ENCODE peak calls at places on chromosomes 12 and 14, in four cellular contexts. Q is HCT116, P is HepG2, F is H1. R is an unnamed sample.
A peak's percentile ranks its signal among the peaks of the same experiment; 100 is the strongest.

GRCh38 chr12:133235401-133236112 is at the start of gene ANHX:
- DNase-seq in P (no peak), Q (no peak), F (no peak), R (no peak)

GRCh38 chr14:64979336-64980074 is 7.2 kb upstream of the FNTB start:
- DNase-seq in Q (no peak), F (no peak), P (no peak), R (no peak)

GRCh38 chr14:100032749-100033148 is 32.5 kb upstream of the EVL start:
- DNase-seq in F (no peak), Q (no peak), P (no peak), R (no peak)

GRCh38 chr12:85191-85666 is 18.7 kb downstream of the IQSEC3 start:
- DNase-seq in F (no peak), Q (no peak), P (no peak), R (no peak)

GRCh38 chr12:62660763-62661162 is 194.1 kb downstream of the MON2 start:
- DNase-seq in F (no peak), P (no peak), Q (no peak), R (no peak)

GRCh38 chr14:83147006-83147405 is 1613.4 kb upstream of the SEL1L start:
- DNase-seq in F (no peak), Q (no peak), P (no peak), R (no peak)

GRCh38 chr14:91624757-91625156 is 107.1 kb downstream of the CATSPERB start:
- DNase-seq in F (no peak), P (no peak), Q (no peak), R (no peak)

GRCh38 chr12:77102123-77102522 is 36.8 kb upstream of the E2F7 start:
- DNase-seq in Q (no peak), F (no peak), P (no peak), R (no peak)

GRCh38 chr12:102960766-102961487 is 3.5 kb downstream of the ASCL1 start:
- DNase-seq in F (no peak), Q (no peak), P (no peak), R (no peak)

GRCh38 chr12:94271351-94271750 is 123.0 kb downstream of the PLXNC1 start:
- DNase-seq in P (no peak), F (no peak), Q (no peak), R (no peak)

GRCh38 chr14:106060576-106060975 is 534.2 kb downstream of the TMEM121 start:
- DNase-seq in F (no peak), Q (no peak), P (no peak), R (no peak)

GRCh38 chr14:55398679-55399078 is 13.0 kb downstream of the ATG14 start:
- DNase-seq in F (no peak), Q (peak; percentile 73), P (no peak), R (peak; percentile 52)

GRCh38 chr14:35558680-35559079 is 24.7 kb downstream of the INSM2 start:
- DNase-seq in F (no peak), Q (no peak), P (no peak), R (no peak)

GRCh38 chr14:32897724-32898064 is 41.0 kb upstream of the NPAS3 start:
- DNase-seq in P (no peak), Q (no peak), F (no peak), R (no peak)

GRCh38 chr12:107526555-107527180 is 158.9 kb upstream of the PWP1 start:
- DNase-seq in P (no peak), Q (no peak), F (no peak), R (no peak)

GRCh38 chr12:45670339-45671065 is 59.0 kb upstream of the ARID2 start:
- DNase-seq in P (no peak), F (no peak), Q (no peak), R (no peak)

GRCh38 chr12:92606956-92607355 is 95.8 kb upstream of the PLEKHG7 start:
- DNase-seq in F (no peak), P (no peak), Q (no peak), R (no peak)

GRCh38 chr12:78406776-78407335 is 457.7 kb upstream of the SYT1 start:
- DNase-seq in P (no peak), F (no peak), Q (no peak), R (no peak)

GRCh38 chr12:86376052-86376451 is 119.9 kb upstream of the MGAT4C start:
- DNase-seq in Q (peak; percentile 3), P (peak; percentile 2), F (no peak), R (no peak)

GRCh38 chr14:68964300-68965093 is 14.6 kb downstream of the ACTN1 start:
- DNase-seq in P (no peak), Q (no peak), F (no peak), R (no peak)

GRCh38 chr14:51507556-51508511 is 143.9 kb upstream of the FRMD6 start:
- DNase-seq in P (no peak), Q (no peak), F (no peak), R (no peak)

GRCh38 chr14:65348137-65348536 is 64.4 kb upstream of the FUT8 start:
- DNase-seq in F (no peak), Q (no peak), P (no peak), R (no peak)

DNA sequence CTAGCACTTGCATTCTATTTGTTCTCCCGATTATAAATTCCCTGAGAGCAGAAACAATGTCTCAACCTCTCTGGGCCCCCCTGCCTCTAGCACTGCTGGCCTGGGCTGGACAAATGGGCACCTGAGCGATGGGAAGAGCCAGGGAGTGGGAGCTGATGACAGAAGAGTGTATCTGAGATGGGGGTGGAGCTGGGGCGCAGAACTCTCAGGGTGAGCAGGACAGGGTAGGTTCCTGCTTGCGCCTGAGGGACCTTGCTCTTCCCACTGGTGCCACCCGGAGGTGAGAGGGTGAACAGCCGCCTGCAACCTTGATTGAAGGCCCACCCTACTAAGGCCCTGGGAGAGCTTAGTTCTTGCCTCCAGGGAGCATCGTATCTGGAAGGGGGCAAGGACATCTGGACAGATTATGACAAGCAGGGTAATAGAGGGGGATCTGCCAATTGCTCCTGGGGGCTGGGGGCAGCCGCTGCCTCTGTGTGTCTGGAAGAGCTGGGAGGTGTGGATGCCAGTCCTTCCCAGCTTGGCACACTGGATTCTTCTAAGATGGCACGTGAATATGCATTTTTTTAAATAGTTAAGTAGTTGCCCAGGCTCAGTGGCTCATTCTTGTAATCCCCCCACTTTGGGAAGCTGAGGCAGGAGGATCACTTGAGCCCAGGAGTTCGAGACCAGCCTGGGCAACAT is 43.0 kb upstream of the TSPAN9 start:
- DNase-seq in Q (peak; percentile 31), F (peak; percentile 92), P (peak; percentile 55), R (peak; percentile 74)
- TF ChIP-seq FOSL1 in Q (no peak), F (no peak), P (no peak), R (no peak)

GRCh38 chr12:116881325-116881866 is at the start of gene HRK:
- DNase-seq in P (no peak), F (peak; percentile 70), Q (no peak), R (no peak)
- H3K9ac ChIP-seq in P (no peak within 1 kb of the TSS), F (peak within 1 kb of the TSS; percentile 42), Q (peak within 1 kb of the TSS; percentile 65), R (no peak within 1 kb of the TSS)

GRCh38 chr12:131204416-131205311 is 251.0 kb downstream of the ADGRD1 start:
- DNase-seq in F (peak; percentile 43), Q (no peak), P (no peak), R (no peak)

GRCh38 chr12:131208425-131208824 is 254.7 kb downstream of the ADGRD1 start:
- DNase-seq in Q (no peak), F (no peak), P (no peak), R (no peak)

GRCh38 chr12:131203666-131204415 is 250.1 kb downstream of the ADGRD1 start:
- DNase-seq in F (peak; percentile 33), Q (no peak), P (no peak), R (no peak)

GRCh38 chr12:131202592-131203378 is 249.1 kb downstream of the ADGRD1 start:
- DNase-seq in Q (no peak), F (peak; percentile 35), P (no peak), R (peak; percentile 6)

GRCh38 chr12:131205534-131205933 is 251.8 kb downstream of the ADGRD1 start:
- DNase-seq in Q (no peak), P (no peak), F (peak; percentile 42), R (no peak)
- TF ChIP-seq FOSL1 in Q (no peak), P (no peak), F (no peak), R (no peak)

GRCh38 chr12:46771268-46771837 is 54.4 kb downstream of the SLC38A4 start:
- DNase-seq in P (no peak), Q (no peak), F (no peak), R (no peak)
- H3K9ac ChIP-seq in P (no peak overlapping the region), Q (no peak overlapping the region), F (no peak overlapping the region), R (no peak overlapping the region)

GRCh38 chr14:28381656-28382055 is 384.9 kb upstream of the FOXG1 start:
- DNase-seq in Q (no peak), P (no peak), F (no peak), R (no peak)

DNA sequence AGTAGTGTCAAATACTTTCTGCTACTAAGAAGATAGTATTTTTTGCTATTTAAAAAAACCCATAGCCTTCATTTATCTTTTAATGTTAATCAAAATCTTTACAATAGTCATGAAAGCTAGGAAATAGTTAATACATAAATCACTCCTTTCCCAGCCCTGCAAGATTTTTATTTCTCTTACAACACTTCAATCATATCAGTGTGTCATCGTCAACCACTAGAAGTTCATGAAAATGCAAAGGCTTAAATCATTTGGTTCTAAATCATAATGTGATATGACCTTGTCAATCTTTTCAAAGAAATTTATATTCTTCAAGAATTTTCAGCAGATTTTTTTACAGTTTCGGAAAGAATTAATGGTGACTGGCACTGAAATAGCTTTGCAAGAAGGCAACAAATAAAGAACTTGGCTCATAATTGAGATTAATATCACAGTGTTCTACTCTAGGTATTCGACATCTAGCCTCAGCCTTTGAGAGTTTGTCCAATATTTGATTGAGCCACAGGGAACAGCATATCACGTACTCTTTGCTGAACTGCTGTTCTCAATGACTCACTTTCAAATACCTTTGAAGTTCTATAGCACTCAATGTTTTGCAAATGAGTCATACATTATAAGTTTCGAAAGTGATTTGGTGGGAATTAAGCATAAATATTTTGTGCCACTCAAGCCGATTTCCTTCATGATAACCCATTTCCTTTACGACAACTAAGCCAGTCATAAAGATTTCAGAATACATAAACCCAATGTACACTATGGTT is 383.9 kb upstream of the FOXG1 start:
- DNase-seq in Q (no peak), P (peak; percentile 44), F (no peak), R (no peak)
- TF ChIP-seq FOSL1 in Q (no peak), P (no peak), F (no peak), R (no peak)

GRCh38 chr12:49100380-49100779 is 5.8 kb upstream of the DHH start:
- DNase-seq in P (no peak), F (no peak), Q (no peak), R (no peak)

GRCh38 chr12:49109631-49110172 is 945 bp downstream of the LMBR1L start:
- DNase-seq in Q (no peak), P (no peak), F (no peak), R (no peak)

GRCh38 chr12:49108958-49109404 is 1.7 kb downstream of the LMBR1L start:
- DNase-seq in P (peak; percentile 23), F (no peak), Q (no peak), R (no peak)

GRCh38 chr12:49105504-49106120 is 5.0 kb downstream of the LMBR1L start:
- DNase-seq in P (no peak), F (no peak), Q (no peak), R (no peak)

DNA sequence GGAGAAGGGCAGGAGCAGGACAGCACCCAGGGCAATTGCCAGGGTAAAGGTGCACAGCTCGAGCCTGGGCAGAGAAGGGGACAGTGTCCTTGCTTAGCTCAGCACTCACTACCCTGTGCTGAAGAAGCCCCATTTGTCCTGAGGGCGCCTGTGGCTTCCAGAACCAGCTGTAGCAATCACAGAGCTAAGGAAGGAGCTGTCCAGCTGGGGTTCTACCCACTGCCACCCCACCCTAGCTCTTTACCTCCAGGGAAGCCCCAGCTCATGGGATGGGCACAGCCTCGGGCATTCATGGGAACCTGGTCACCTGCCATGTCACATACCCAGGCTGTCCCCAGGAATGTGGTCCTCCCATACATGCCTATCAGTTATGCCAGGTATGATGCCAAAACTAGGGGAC is 5.8 kb downstream of the LMBR1L start:
- DNase-seq in Q (no peak), F (no peak), P (no peak), R (no peak)
- H3K9ac ChIP-seq in Q (no peak overlapping the region), F (no peak overlapping the region), P (no peak overlapping the region), R (no peak overlapping the region)